ENCODE peak calls at places on chromosomes 3 and 15, in eight cellular contexts. W is EL, S is RWPE1, D is NCI-H1694 treated with DMSO at 0.1 percent for 48 hours, G is cerebellum, F is nephron progenitor cell, R is fibroblast of pulmonary artery, N is GDM1. M is an unnamed sample.

GRCh38 chr15:78619022-78619950 is 1.5 kb downstream of the CHRNA3 start:
- DNase-seq in W (no peak), S (no peak), D (no peak), G (no peak), F (no peak), R (no peak), N (no peak), M (no peak)

GRCh38 chr15:32029862-32030781 is at the start of gene CHRNA7:
- DNase-seq in W (peak), S (peak), D (peak), G (peak), F (peak), R (peak), N (no peak), M (peak)

GRCh38 chr3:36679384-36680200 is 84.8 kb downstream of the DCLK3 start:
- DNase-seq in W (peak), S (peak), D (no peak), G (no peak), F (no peak), R (peak), N (no peak), M (peak)

GRCh38 chr15:81181220-81181619 is 15.5 kb upstream of the IL16 start:
- DNase-seq in W (no peak), S (no peak), D (no peak), G (no peak), F (no peak), R (no peak), N (no peak), M (no peak)

GRCh38 chr15:51935466-51936118 is 36.0 kb downstream of the LEO1 start:
- DNase-seq in W (no peak), S (no peak), D (no peak), G (no peak), F (no peak), R (no peak), N (no peak), M (no peak)

GRCh38 chr3:6425289-6425820 is 435.6 kb upstream of the GRM7 start:
- DNase-seq in W (no peak), S (no peak), D (no peak), G (no peak), F (no peak), R (no peak), N (no peak), M (no peak)

GRCh38 chr15:38593523-38593922 is 28.9 kb upstream of the RASGRP1 start:
- DNase-seq in W (peak), S (peak), D (no peak), G (no peak), F (no peak), R (peak), N (no peak), M (no peak)

GRCh38 chr15:44148580-44148979 is 46.5 kb downstream of the FRMD5 start:
- DNase-seq in W (no peak), S (no peak), D (no peak), G (no peak), F (no peak), R (no peak), N (no peak), M (no peak)

GRCh38 chr3:193520738-193521137 is 34.0 kb downstream of the ATP13A4 start:
- DNase-seq in W (no peak), S (no peak), D (no peak), G (no peak), F (no peak), R (no peak), N (no peak), M (no peak)

GRCh38 chr15:73328149-73328820 is 40.5 kb downstream of the HCN4 start:
- DNase-seq in W (no peak), S (no peak), D (no peak), G (no peak), F (no peak), R (no peak), N (no peak), M (no peak)

GRCh38 chr3:47890037-47890831 is 87.3 kb downstream of the DHX30 start:
- DNase-seq in W (no peak), S (no peak), D (no peak), G (no peak), F (peak), R (peak), N (no peak), M (no peak)

GRCh38 chr3:136818851-136819783 is at the start of gene SLC35G2:
- DNase-seq in W (peak), S (peak), D (peak), G (peak), F (peak), R (peak), N (peak), M (peak)

GRCh38 chr3:50237133-50237651 is 1.2 kb downstream of the GNAI2 start:
- DNase-seq in W (peak), S (no peak), D (no peak), G (peak), F (peak), R (peak), N (no peak), M (peak)

GRCh38 chr3:57158813-57159678 is 6.1 kb downstream of the IL17RD start:
- DNase-seq in W (peak), S (no peak), D (no peak), G (no peak), F (no peak), R (no peak), N (no peak), M (peak)

GRCh38 chr3:27606537-27606936 is 115.6 kb downstream of the EOMES start:
- DNase-seq in W (peak), S (no peak), D (no peak), G (no peak), F (no peak), R (peak), N (no peak), M (no peak)

GRCh38 chr3:58577269-58577821 is at the start of gene FAM107A:
- DNase-seq in W (peak), S (no peak), D (no peak), G (peak), F (no peak), R (peak), N (no peak), M (peak)

GRCh38 chr3:127549826-127550487 is 40.6 kb downstream of the TPRA1 start:
- DNase-seq in W (no peak), S (no peak), D (no peak), G (no peak), F (no peak), R (no peak), N (no peak), M (no peak)

GRCh38 chr15:64044315-64045105 is 1.8 kb downstream of the DAPK2 start:
- DNase-seq in W (peak), S (no peak), D (no peak), G (no peak), F (no peak), R (no peak), N (peak), M (no peak)

GRCh38 chr15:67026171-67026967 is 39.0 kb upstream of the SMAD3 start:
- DNase-seq in W (no peak), S (no peak), D (no peak), G (no peak), F (no peak), R (no peak), N (no peak), M (no peak)

GRCh38 chr3:14158370-14158769 is 20.0 kb downstream of the XPC start:
- DNase-seq in W (no peak), S (no peak), D (no peak), G (no peak), F (no peak), R (no peak), N (no peak), M (no peak)

GRCh38 chr3:72310028-72310987 is 525.4 kb upstream of the PROK2 start:
- DNase-seq in W (peak), S (no peak), D (no peak), G (no peak), F (peak), R (peak), N (peak), M (peak)

GRCh38 chr15:63857459-63857856 is 23.7 kb upstream of the HERC1 start:
- DNase-seq in W (peak), S (no peak), D (no peak), G (no peak), F (no peak), R (no peak), N (no peak), M (no peak)

GRCh38 chr3:194536883-194537637 is 50.3 kb upstream of the ATP13A3 start:
- DNase-seq in W (peak), S (peak), D (no peak), G (peak), F (no peak), R (no peak), N (no peak), M (peak)

GRCh38 chr3:11624161-11624560 is 19.6 kb downstream of the VGLL4 start:
- DNase-seq in W (no peak), S (no peak), D (no peak), G (no peak), F (no peak), R (peak), N (no peak), M (no peak)

GRCh38 chr3:73805435-73805834 is 180.7 kb upstream of the PDZRN3 start:
- DNase-seq in W (no peak), S (no peak), D (no peak), G (no peak), F (no peak), R (no peak), N (no peak), M (no peak)

GRCh38 chr15:57307527-57308193 is 68.6 kb upstream of the CGNL1 start:
- DNase-seq in W (no peak), S (no peak), D (no peak), G (no peak), F (no peak), R (no peak), N (no peak), M (no peak)

GRCh38 chr15:37783290-37783689 is 151.2 kb upstream of the TMCO5A start:
- DNase-seq in W (no peak), S (no peak), D (no peak), G (no peak), F (no peak), R (no peak), N (no peak), M (peak)

GRCh38 chr3:144018776-144019175 is 47.2 kb downstream of the DIPK2A start:
- DNase-seq in W (peak), S (no peak), D (no peak), G (no peak), F (no peak), R (peak), N (no peak), M (peak)

GRCh38 chr15:74406992-74407705 is 26.6 kb downstream of the SEMA7A start:
- DNase-seq in W (peak), S (peak), D (no peak), G (peak), F (peak), R (peak), N (no peak), M (peak)

GRCh38 chr3:143974181-143974876 is 2.7 kb downstream of the DIPK2A start:
- DNase-seq in W (no peak), S (peak), D (no peak), G (no peak), F (no peak), R (peak), N (no peak), M (peak)